ENCODE peak calls at places on chromosome 22, in five cellular contexts. B is upper lobe of right lung, M is tibial nerve, N is vagina, Y is stomach. F is an unnamed sample. For H3K4me1 and H3K27me3, the result is how much of the 10 kb centered on the place peaks cover.

GRCh38 chr22:20998411-20999336 is 3.2 kb downstream of the THAP7 start:
- DNase-seq in M (no peak), B (no peak), N (no peak), Y (no peak), F (no peak)

GRCh38 chr22:19800761-19801244 is 40.2 kb downstream of the TBX1 start:
- DNase-seq in B (no peak), M (no peak), N (no peak), Y (no peak), F (no peak)

GRCh38 chr22:34973016-34973415 is 92.9 kb upstream of the ISX start:
- DNase-seq in B (no peak), M (no peak), N (no peak), Y (no peak), F (no peak)

GRCh38 chr22:23790819-23791736 is 4.3 kb downstream of the SMARCB1 start:
- DNase-seq in N (no peak), B (no peak), Y (no peak), M (peak), F (no peak)

GRCh38 chr22:38943181-38943580 is 14.2 kb upstream of the APOBEC3A start:
- DNase-seq in B (peak), Y (peak), N (no peak), M (no peak), F (no peak)

GRCh38 chr22:43376765-43377485 is 33.8 kb upstream of the SCUBE1 start:
- DNase-seq in B (no peak), N (no peak), Y (peak), M (no peak), F (peak)

GRCh38 chr22:24083361-24083760 is 72.3 kb downstream of the CABIN1 start:
- DNase-seq in M (no peak), Y (no peak), N (no peak), B (no peak), F (no peak)

GRCh38 chr22:30420401-30421178 is 5.0 kb upstream of the MTFP1 start:
- DNase-seq in Y (no peak), M (no peak), N (no peak), B (no peak), F (no peak)

GRCh38 chr22:39524753-39525657 is 4.6 kb downstream of the ATF4 start:
- DNase-seq in N (no peak), M (no peak), B (no peak), Y (no peak), F (no peak)

GRCh38 chr22:45785458-45785857 is 113.8 kb downstream of the ATXN10 start:
- DNase-seq in Y (no peak), B (no peak), N (no peak), M (no peak), F (no peak)

DNA sequence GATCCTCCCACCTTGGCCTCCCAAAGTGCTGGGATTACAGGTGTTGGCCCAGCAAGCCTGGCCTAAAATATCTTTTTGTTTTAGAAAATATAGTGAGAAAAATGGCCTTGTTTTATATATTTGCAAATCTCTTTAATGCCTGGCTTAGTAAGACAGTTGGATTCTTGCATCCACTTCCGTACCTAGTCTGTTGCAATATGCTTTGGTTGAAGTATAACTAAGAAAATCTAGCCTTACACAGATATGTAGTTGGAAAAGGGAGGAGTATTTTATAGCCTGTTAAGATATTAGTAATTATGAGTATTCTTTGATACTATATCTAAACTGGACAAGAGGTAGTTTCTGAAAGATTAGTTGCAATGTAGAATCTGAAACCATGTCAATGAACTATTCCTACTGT is 65.0 kb downstream of the ZNRF3 start:
- DNase-seq in M (no peak), Y (no peak), N (no peak), B (no peak), F (no peak)
- H3K4me1 ChIP-seq in M (under half), Y (under half), N (under half), B (under half), F (under half)

DNA sequence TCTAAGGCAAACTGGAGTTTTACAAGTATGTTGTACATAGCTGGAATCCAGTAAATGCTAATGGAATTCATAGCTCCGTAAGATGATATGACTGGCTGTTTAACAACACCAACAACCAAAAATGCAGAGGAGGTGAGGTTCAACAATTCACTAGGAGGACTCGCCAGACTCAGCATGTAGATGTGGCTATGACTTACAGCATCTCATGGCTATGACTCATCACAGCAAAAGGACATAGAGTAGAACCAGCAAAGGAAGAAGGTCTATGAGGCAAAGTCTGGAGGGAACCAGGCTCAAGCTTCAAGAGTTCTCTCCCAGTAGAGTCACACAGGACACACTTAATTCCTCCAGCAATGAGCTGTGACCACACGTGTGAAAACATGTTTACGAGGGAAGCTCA is 116.9 kb downstream of the LARGE1 start:
- DNase-seq in N (peak), M (no peak), B (no peak), Y (no peak), F (no peak)
- H3K27ac ChIP-seq in N (peak), M (no peak), B (no peak), Y (peak), F (no peak)

DNA sequence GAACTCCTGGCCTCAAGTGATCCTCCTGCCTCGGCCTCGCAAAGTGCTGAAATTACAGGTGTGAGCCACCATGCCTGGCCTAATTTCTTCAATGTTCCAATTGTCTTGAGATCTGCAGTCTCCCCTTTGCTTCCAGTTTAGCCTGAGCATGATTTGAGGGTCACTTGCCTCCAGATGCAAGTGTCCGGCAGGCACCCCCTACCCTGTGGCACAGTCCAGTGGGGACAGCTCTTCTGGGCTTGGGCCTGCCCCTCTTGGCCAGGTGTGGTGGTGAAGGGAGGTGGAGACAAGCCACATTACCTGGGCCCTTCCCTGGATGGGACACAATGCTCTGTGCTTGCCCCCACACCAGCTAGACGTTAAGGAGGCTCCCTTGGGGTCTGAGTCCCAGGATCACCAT is 21.3 kb upstream of the CACNG2 start:
- DNase-seq in M (no peak), N (no peak), Y (no peak), B (peak), F (no peak)
- H3K27me3 ChIP-seq in M (under half), N (under half), Y (under half), B (under half), F (under half)

GRCh38 chr22:33957086-33957485 is 36.8 kb upstream of the LARGE1 start:
- DNase-seq in B (no peak), Y (no peak), M (no peak), N (no peak), F (no peak)

GRCh38 chr22:33962409-33962808 is 42.1 kb upstream of the LARGE1 start:
- DNase-seq in M (no peak), B (no peak), N (no peak), Y (no peak), F (no peak)

GRCh38 chr22:33952776-33953175 is 32.5 kb upstream of the LARGE1 start:
- DNase-seq in B (no peak), N (no peak), M (no peak), Y (no peak), F (no peak)

GRCh38 chr22:33958741-33959140 is 38.5 kb upstream of the LARGE1 start:
- DNase-seq in N (no peak), M (no peak), B (no peak), Y (no peak), F (no peak)
- H3K4me1 ChIP-seq in N (under half), M (under half), B (under half), Y (under half), F (under half)

DNA sequence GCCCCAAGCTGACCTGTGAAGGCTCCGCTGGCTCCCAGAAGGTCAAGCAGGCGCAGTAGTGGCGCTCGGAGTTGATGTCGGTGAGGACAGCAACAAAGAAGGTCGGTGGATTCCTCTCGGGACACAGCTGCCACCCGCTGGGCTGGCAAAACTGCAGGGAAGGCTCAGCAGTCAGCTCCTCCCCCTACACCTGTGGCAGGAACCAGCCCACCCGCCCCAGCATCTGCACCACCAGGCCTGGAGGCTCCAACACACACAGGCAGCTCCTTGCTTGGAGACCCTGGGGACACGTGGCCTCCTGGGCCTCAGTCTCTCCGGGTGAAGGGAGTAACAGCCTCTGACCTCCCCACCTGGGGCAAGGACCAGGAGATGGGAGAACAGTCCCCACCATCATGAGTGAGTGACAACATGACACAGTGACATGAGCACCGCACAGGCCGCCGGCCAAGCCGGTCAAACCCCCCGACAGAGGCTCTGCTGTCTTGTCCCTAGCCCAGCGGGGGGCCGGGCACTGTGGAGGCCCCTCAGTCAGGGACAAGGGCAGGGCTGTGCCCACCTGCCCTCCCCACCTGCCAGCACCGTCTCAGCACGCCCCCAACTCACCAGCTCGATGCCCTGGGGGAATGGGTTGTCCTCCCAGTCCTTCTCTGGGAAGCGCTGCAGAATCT is 6.9 kb downstream of the SBF1 start:
- DNase-seq in M (no peak), Y (no peak), B (no peak), N (no peak), F (no peak)
- H3K27ac ChIP-seq in M (no peak), Y (no peak), B (no peak), N (no peak), F (peak)

DNA sequence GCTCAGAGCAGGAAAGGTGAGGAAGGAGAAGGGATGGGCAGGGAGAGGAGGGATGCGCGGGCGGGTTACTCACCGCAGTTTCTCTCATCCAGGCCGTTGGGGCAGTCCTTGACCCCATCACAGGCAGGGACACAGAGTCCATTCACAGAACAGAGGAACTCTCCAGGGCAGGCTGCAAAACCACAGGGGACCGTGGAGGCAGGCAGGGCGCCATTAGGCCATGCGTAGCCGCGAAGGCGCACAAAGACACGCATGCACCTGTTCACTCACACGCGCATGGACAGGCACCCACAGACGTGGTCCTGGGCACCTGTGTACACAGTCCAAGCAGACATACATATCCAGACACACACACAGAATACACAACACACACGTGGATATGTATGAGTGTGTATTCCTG is 23.0 kb downstream of the KCTD17 start:
- DNase-seq in Y (no peak), N (no peak), M (no peak), B (no peak), F (no peak)
- H3K27me3 ChIP-seq in Y (under half), N (under half), M (under half), B (under half), F (under half)

GRCh38 chr22:37023743-37024338 is 4.3 kb downstream of the MPST start:
- DNase-seq in N (no peak), M (no peak), B (no peak), Y (no peak), F (no peak)

GRCh38 chr22:37022483-37023337 is 3.2 kb downstream of the MPST start:
- DNase-seq in N (no peak), B (no peak), M (no peak), Y (peak), F (no peak)

GRCh38 chr22:37025500-37026070 is 6.0 kb downstream of the MPST start:
- DNase-seq in B (no peak), Y (no peak), N (no peak), M (no peak), F (no peak)

GRCh38 chr22:37026325-37026724 is 6.8 kb downstream of the MPST start:
- DNase-seq in B (no peak), Y (no peak), M (no peak), N (no peak), F (no peak)

DNA sequence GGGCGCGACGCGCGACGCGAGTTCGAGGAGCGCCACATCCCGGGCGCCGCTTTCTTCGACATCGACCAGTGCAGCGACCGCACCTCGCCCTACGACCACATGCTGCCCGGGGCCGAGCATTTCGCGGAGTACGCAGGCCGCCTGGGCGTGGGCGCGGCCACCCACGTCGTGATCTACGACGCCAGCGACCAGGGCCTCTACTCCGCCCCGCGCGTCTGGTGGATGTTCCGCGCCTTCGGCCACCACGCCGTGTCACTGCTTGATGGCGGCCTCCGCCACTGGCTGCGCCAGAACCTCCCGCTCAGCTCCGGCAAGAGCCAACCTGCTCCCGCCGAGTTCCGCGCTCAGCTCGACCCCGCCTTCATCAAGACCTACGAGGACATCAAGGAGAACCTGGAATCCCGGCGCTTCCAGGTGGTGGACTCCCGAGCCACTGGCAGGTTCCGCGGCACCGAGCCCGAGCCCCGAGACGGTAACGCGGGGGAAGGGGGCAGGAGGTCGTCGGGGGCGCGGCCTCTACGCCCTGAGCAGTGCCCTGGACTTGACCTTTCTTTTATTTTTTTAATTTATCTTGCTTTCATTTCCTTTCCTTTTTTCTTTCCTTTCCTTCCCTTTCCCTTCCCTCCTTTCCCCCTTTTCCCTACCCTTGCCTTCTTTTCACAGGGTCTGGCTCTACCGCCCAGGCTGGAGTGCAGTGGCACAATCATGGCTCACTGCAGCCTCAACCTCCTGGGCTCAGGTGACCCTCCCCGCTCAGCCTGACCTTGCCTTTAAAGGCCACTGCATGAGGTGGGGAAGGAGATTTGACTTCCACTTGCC is 5.0 kb downstream of the MPST start:
- DNase-seq in Y (no peak), N (no peak), M (no peak), B (no peak), F (no peak)
- H3K4me1 ChIP-seq in Y (half or more), N (under half), M (under half), B (under half), F (under half)

GRCh38 chr22:41361716-41362310 is 19.9 kb upstream of the TEF start:
- DNase-seq in N (no peak), B (no peak), M (no peak), Y (no peak), F (no peak)
- H3K27ac ChIP-seq in N (no peak), B (no peak), M (no peak), Y (no peak), F (no peak)